ENCODE peak calls at places on chromosomes 1 and 21, in seven cellular contexts. X, E, W, K, N, G and J are unnamed samples.

GRCh38 chr1:13482600-13482999 is 31.2 kb downstream of the LRRC38 start:
- DNase-seq in X (no peak), E (no peak), W (no peak), K (no peak), N (no peak), G (no peak), J (no peak)

GRCh38 chr21:39882186-39882882 is 15.1 kb downstream of the PCP4 start:
- DNase-seq in X (no peak), E (no peak), W (no peak), K (no peak), N (no peak), G (no peak), J (no peak)

GRCh38 chr1:197902454-197903195 is at the start of gene C1orf53:
- DNase-seq in X (peak), E (peak), W (peak), K (peak), N (peak), G (peak), J (peak)

GRCh38 chr1:96840396-96840795 is 118.8 kb downstream of the PTBP2 start:
- DNase-seq in X (no peak), E (no peak), W (no peak), K (no peak), N (no peak), G (no peak), J (no peak)

GRCh38 chr1:109514846-109515245 is 5.3 kb upstream of the AMIGO1 start:
- DNase-seq in X (no peak), E (no peak), W (no peak), K (no peak), N (no peak), G (no peak), J (no peak)

GRCh38 chr1:219529116-219529515 is 83.8 kb downstream of the ZC3H11B start:
- DNase-seq in X (no peak), E (no peak), W (no peak), K (no peak), N (no peak), G (no peak), J (no peak)

GRCh38 chr1:170164103-170164763 is 18.5 kb downstream of the NTMT2 start:
- DNase-seq in X (no peak), E (no peak), W (no peak), K (no peak), N (no peak), G (no peak), J (no peak)

GRCh38 chr1:81391100-81391828 is 409.5 kb upstream of the ADGRL2 start:
- DNase-seq in X (no peak), E (no peak), W (no peak), K (no peak), N (no peak), G (no peak), J (no peak)

GRCh38 chr1:112882271-112882744 is 73.7 kb downstream of the SLC16A1 start:
- DNase-seq in X (no peak), E (no peak), W (no peak), K (no peak), N (peak), G (no peak), J (no peak)

GRCh38 chr1:22609291-22609690 is 27.1 kb upstream of the C1QA start:
- DNase-seq in X (no peak), E (no peak), W (no peak), K (no peak), N (no peak), G (no peak), J (no peak)

GRCh38 chr1:91057784-91058183 is 35.9 kb upstream of the ZNF644 start:
- DNase-seq in X (no peak), E (no peak), W (no peak), K (no peak), N (no peak), G (no peak), J (no peak)

GRCh38 chr1:109484519-109484975 is 842 bp downstream of the ATXN7L2 start:
- DNase-seq in X (no peak), E (no peak), W (no peak), K (no peak), N (no peak), G (no peak), J (no peak)

GRCh38 chr1:155166373-155167165 is 6.5 kb downstream of the KRTCAP2 start:
- DNase-seq in X (no peak), E (no peak), W (no peak), K (peak), N (peak), G (no peak), J (no peak)

GRCh38 chr1:19813651-19813960 is 1.5 kb downstream of the RNF186 start:
- DNase-seq in X (no peak), E (no peak), W (no peak), K (no peak), N (no peak), G (no peak), J (no peak)

GRCh38 chr1:235059221-235059620 is 69.4 kb downstream of the TOMM20 start:
- DNase-seq in X (no peak), E (no peak), W (no peak), K (no peak), N (no peak), G (no peak), J (no peak)

GRCh38 chr1:212110617-212111016 is 75.1 kb downstream of the DTL start:
- DNase-seq in X (no peak), E (no peak), W (peak), K (peak), N (peak), G (no peak), J (no peak)

GRCh38 chr21:44428281-44428942 is 26.9 kb upstream of the LRRC3 start:
- DNase-seq in X (peak), E (peak), W (peak), K (no peak), N (no peak), G (no peak), J (peak)

GRCh38 chr1:221794079-221794670 is 52.3 kb upstream of the DUSP10 start:
- DNase-seq in X (no peak), E (no peak), W (no peak), K (no peak), N (no peak), G (no peak), J (no peak)

GRCh38 chr1:9539829-9540550 is 725 bp downstream of the SLC25A33 start:
- DNase-seq in X (peak), E (peak), W (peak), K (peak), N (peak), G (peak), J (peak)

GRCh38 chr1:8661185-8662110 is 156.0 kb downstream of the RERE start:
- DNase-seq in X (peak), E (peak), W (peak), K (peak), N (peak), G (no peak), J (no peak)

GRCh38 chr1:161531986-161532875 is 7.9 kb downstream of the HSPA6 start:
- DNase-seq in X (no peak), E (no peak), W (no peak), K (no peak), N (no peak), G (no peak), J (no peak)

GRCh38 chr1:93322349-93322748 is 23.4 kb upstream of the DR1 start:
- DNase-seq in X (no peak), E (peak), W (peak), K (no peak), N (no peak), G (no peak), J (no peak)

GRCh38 chr1:180231506-180232420 is 1.7 kb downstream of the LHX4 start:
- DNase-seq in X (no peak), E (no peak), W (no peak), K (peak), N (no peak), G (no peak), J (no peak)

GRCh38 chr21:43703068-43703880 is 15.7 kb upstream of the PDXK start:
- DNase-seq in X (peak), E (no peak), W (peak), K (no peak), N (peak), G (no peak), J (no peak)

GRCh38 chr1:107748529-107748928 is 216.5 kb downstream of the VAV3 start:
- DNase-seq in X (no peak), E (peak), W (no peak), K (no peak), N (no peak), G (no peak), J (no peak)

GRCh38 chr1:67367370-67368345 is 60.0 kb downstream of the IL12RB2 start:
- DNase-seq in X (no peak), E (no peak), W (peak), K (peak), N (peak), G (peak), J (no peak)

GRCh38 chr1:102875756-102876155 is 232.6 kb downstream of the COL11A1 start:
- DNase-seq in X (no peak), E (no peak), W (no peak), K (no peak), N (no peak), G (no peak), J (no peak)

GRCh38 chr1:102872526-102872925 is 235.8 kb downstream of the COL11A1 start:
- DNase-seq in X (no peak), E (no peak), W (no peak), K (no peak), N (no peak), G (no peak), J (no peak)

DNA sequence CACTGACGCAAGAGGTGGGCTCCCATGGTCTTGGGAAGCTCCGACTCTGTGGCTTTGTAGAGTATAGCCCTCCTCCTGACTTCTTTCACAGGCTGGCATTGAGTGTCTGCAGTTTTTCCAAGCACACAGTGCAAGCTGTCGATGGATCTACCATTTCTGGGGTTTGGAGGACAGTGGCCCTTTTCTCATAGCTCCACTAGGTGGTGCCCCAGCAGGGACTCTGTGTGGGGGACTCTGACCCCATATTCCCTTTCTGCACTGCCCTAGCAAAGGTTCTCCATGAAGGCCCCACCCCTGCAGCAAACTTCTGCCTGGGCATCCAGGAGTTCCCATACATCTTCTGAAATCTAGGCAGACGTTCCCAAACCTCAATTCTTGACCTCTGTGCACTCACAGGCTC is 236.2 kb downstream of the COL11A1 start:
- DNase-seq in X (no peak), E (no peak), W (no peak), K (no peak), N (no peak), G (no peak), J (no peak)
- TF ChIP-seq CTCF in X (no peak), E (no peak), W (no peak), K (no peak), N (no peak), G (no peak), J (no peak)

GRCh38 chr1:177812650-177813049 is 157.2 kb downstream of the SEC16B start:
- DNase-seq in X (no peak), E (no peak), W (no peak), K (no peak), N (no peak), G (no peak), J (no peak)

GRCh38 chr1:177820213-177820612 is 149.6 kb downstream of the SEC16B start:
- DNase-seq in X (no peak), E (no peak), W (no peak), K (no peak), N (no peak), G (no peak), J (no peak)

DNA sequence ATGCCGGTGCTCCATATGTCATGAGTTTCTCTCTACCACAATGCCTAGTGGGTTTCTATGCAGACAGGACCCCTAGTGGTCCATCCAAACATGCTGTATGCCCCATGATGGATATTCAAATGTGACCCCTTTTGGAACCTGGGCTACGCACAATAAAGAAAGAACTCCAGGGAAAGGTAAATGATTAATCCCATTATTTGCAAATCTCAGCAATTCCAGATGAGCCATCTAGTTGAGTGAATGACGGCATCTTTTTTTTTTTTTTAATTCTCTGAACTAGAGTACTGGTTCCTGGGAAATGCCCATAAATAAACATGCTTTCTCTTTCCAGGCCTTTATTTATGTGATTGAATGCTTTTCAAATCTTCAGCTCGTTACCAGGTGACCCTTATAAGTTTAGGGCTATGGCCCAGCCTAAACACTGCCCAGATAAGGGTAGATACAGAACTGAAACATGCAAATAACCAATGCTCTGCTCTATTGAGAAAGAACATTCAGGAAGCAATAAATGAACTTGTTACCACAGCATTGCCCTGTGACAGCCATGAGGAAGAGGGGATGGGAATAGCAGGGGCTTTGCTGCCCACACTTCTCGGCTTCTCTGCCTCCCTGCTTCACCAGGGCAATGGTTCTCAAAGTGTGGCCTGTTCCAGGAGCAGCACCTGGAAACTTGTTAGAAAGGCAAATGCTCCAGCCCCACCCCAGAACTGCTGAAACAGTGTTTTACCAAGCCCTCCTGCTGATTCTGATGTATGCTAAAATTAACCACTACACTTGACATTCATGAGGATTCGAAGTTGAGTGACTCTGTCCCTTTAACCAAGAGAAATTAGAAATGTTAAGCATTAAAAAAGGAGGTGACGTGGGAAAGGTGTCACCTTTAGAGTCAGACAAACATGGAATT is 151.6 kb downstream of the SEC16B start:
- DNase-seq in X (no peak), E (no peak), W (no peak), K (no peak), N (no peak), G (no peak), J (no peak)
- TF ChIP-seq CTCF in X (no peak), E (no peak), W (no peak), K (no peak), N (no peak), G (no peak), J (peak)

DNA sequence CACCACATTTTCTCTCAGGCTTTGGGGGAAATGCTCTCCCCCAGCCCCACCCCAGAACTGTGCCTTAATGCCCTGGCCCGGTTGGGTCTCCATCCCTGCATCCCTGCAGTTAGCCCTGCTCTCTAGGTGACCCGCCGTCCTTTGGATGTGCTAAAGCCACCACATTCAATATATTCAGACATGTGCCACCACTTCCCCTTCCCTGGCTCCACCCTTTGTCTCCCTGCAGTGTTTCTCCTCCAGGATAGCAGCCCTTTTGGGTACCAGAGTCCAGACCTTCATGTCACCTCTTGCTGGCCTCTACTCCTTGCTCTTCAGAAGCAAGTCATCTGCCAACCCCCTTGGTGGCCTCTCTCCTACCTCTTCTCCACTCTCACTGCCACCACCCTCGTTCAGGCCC is 41.8 kb downstream of the RUNX1 start:
- DNase-seq in X (no peak), E (no peak), W (no peak), K (no peak), N (no peak), G (no peak), J (no peak)
- TF ChIP-seq CTCF in X (no peak), E (no peak), W (no peak), K (no peak), N (no peak), G (no peak), J (no peak)

GRCh38 chr21:42125571-42126544 is 54.7 kb downstream of the UMODL1 start:
- DNase-seq in X (no peak), E (no peak), W (no peak), K (no peak), N (no peak), G (no peak), J (no peak)
- TF ChIP-seq CTCF in X (no peak), E (peak), W (no peak), K (no peak), N (no peak), G (no peak), J (peak)

DNA sequence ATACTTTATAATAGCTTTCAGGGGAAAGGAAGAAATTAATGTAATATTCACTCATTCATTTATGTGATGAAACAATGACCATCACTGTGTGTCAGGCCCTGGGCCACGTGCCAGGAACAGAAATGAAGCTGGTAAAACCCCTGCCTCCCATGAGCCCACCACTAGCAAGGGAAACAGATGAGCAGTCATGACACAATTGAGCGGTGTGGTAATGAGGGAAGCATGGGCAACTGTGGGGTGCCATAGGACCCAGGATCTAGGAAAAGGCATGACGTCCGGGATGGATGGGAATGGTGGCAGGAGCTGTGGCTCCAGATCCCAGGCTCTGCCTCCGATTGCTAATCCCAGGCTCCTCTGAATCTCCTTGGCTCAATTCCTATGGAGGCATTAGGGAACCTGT is 17.0 kb upstream of the SLC5A9 start:
- DNase-seq in X (no peak), E (no peak), W (no peak), K (no peak), N (no peak), G (no peak), J (no peak)
- TF ChIP-seq CTCF in X (no peak), E (no peak), W (no peak), K (no peak), N (no peak), G (no peak), J (no peak)

DNA sequence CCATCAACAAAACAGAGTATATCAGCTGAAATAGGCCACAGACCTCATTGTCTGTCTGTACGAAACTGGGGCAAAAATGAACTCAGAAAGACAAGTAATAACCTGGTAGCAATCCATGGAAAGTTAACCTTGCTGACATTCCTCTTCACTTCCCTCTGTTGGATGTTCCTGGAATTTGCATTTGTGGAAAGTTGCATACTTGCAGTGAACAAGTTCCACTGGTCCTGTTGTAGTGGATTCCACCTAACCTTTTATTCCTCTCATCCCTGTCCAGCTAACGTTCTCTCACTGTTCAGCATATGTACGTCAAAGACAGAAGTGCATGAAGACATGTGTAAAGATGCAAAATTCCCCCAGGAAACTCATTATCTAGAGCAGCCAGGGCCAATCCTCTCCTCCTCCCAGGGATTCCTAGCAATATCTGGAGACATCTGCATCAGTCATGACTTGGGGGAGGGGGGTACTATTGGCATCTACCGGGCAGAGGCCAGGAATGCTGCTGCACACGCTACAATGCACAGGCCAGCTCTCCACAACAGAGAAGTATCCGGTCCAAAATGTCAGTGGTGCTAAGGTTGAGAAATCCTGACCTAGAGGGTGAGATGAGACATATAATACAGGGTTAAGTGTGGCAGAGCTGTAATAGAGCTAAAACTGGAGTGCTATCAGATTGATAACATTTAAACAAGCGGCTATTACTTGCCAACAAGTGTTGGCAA is 8.2 kb downstream of the LPAR3 start:
- DNase-seq in X (no peak), E (no peak), W (no peak), K (no peak), N (no peak), G (no peak), J (no peak)
- TF ChIP-seq CTCF in X (no peak), E (no peak), W (no peak), K (no peak), N (no peak), G (no peak), J (no peak)

GRCh38 chr1:26959722-26960624 is at the start of gene KDF1:
- DNase-seq in X (peak), E (peak), W (peak), K (no peak), N (no peak), G (peak), J (peak)
- TF ChIP-seq CTCF in X (no peak), E (peak), W (no peak), K (no peak), N (no peak), G (peak), J (no peak)

DNA sequence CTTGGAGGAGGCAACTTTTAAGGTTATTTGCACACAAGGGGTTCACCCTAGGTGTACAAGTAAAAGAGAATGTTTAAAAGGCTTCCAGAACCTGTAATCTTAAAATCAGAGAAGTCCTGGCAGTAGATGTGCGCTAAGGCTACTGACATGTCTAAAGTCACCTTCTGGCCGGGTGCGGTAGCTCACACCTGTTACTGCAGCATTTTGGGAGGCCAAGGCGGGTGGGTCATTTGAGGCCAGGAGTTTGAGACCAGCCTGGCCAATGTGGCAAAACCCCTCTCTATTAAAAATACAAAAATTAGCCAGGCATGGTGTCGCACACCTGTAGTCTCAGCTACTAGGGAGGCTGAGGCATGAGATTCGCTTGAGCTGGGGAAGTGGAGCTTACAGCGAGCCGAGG is 20.3 kb upstream of the DEGS1 start:
- DNase-seq in X (no peak), E (no peak), W (no peak), K (no peak), N (no peak), G (no peak), J (no peak)
- TF ChIP-seq CTCF in X (no peak), E (no peak), W (no peak), K (no peak), N (no peak), G (no peak), J (no peak)